ENCODE peak calls at places on chromosomes 11 and 22, in eight cellular contexts. G is cardiac muscle cell; K is caudate nucleus; Y is substantia nigra; M is HCT116; J is CD4-positive, alpha-beta memory T cell; C is tibial artery; E is effector memory CD4-positive, alpha-beta T cell. O is an unnamed sample.

GRCh38 chr11:15101072-15101701 is 13.5 kb upstream of the INSC start:
- DNase-seq in G (peak), K (peak), Y (peak), M (peak), J (no peak), C (no peak), E (peak), O (no peak)

GRCh38 chr11:11436715-11437313 is 83.8 kb upstream of the CSNK2A3 start:
- DNase-seq in G (no peak), K (no peak), Y (no peak), M (no peak), J (no peak), C (no peak), E (no peak), O (no peak)

GRCh38 chr11:112085822-112086421 is 634 bp downstream of the TIMM8B start:
- DNase-seq in G (peak), K (no peak), Y (no peak), M (no peak), J (peak), C (no peak), E (peak), O (peak)

GRCh38 chr22:29973269-29973668 is 90.3 kb downstream of the MTMR3 start:
- DNase-seq in G (no peak), K (no peak), Y (no peak), M (no peak), J (no peak), C (no peak), E (no peak), O (no peak)

GRCh38 chr11:134683860-134684259 is 271.8 kb upstream of the B3GAT1 start:
- DNase-seq in G (no peak), K (no peak), Y (no peak), M (no peak), J (no peak), C (no peak), E (no peak), O (no peak)

GRCh38 chr11:112212710-112213109 is 13.5 kb upstream of the PTS start:
- DNase-seq in G (no peak), K (no peak), Y (no peak), M (no peak), J (no peak), C (no peak), E (no peak), O (no peak)

GRCh38 chr11:46290598-46291309 is 13.3 kb downstream of the CREB3L1 start:
- DNase-seq in G (peak), K (no peak), Y (no peak), M (no peak), J (no peak), C (peak), E (no peak), O (no peak)

GRCh38 chr22:44116755-44117684 is 63.7 kb upstream of the PARVG start:
- DNase-seq in G (no peak), K (no peak), Y (no peak), M (no peak), J (no peak), C (no peak), E (no peak), O (no peak)

GRCh38 chr11:126345759-126346585 is 9.5 kb upstream of the ST3GAL4 start:
- DNase-seq in G (no peak), K (no peak), Y (no peak), M (no peak), J (no peak), C (peak), E (no peak), O (peak)

GRCh38 chr11:58394195-58394594 is 12.5 kb downstream of the OR5B3 start:
- DNase-seq in G (no peak), K (no peak), Y (no peak), M (no peak), J (no peak), C (no peak), E (no peak), O (peak)

GRCh38 chr11:76123243-76123642 is 83.1 kb downstream of the WNT11 start:
- DNase-seq in G (no peak), K (no peak), Y (no peak), M (no peak), J (no peak), C (no peak), E (no peak), O (no peak)

GRCh38 chr11:73265853-73266643 is 6.1 kb upstream of the P2RY6 start:
- DNase-seq in G (no peak), K (no peak), Y (no peak), M (no peak), J (no peak), C (no peak), E (no peak), O (no peak)

GRCh38 chr22:28414017-28414416 is 265.6 kb downstream of the TTC28 start:
- DNase-seq in G (no peak), K (no peak), Y (no peak), M (no peak), J (no peak), C (no peak), E (no peak), O (no peak)

GRCh38 chr11:86034710-86035109 is 34.2 kb downstream of the PICALM start:
- DNase-seq in G (no peak), K (no peak), Y (no peak), M (no peak), J (no peak), C (no peak), E (no peak), O (no peak)

GRCh38 chr11:2530131-2530854 is 85.5 kb downstream of the KCNQ1 start:
- DNase-seq in G (no peak), K (no peak), Y (no peak), M (no peak), J (no peak), C (no peak), E (no peak), O (no peak)

DNA sequence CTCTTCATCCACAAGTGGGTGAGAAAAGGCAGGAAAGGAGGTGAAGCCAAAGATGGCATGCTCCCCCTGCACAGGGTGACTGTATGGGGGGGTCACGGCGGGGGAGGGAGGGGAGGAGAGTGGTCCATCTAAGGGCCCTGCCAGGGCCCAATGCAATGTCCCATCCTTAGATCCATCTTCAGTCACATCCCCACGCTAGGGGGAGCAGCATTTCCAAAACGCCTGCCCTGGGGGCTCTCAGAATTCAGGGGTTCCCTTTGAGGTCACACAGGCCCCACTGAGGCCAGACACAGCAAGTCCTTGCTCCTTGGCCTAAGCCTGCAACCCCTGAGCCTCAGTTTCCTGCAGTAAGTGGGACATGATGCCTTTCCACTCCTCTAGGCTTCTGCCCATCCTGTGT is 52.4 kb downstream of the RTN4R start:
- DNase-seq in G (no peak), K (no peak), Y (no peak), M (no peak), J (no peak), C (no peak), E (no peak), O (no peak)
- H3K27ac ChIP-seq in G (no peak), K (no peak), Y (no peak), M (no peak), J (no peak), C (no peak), E (no peak), O (no peak)

GRCh38 chr11:64852804-64853520 is 8.5 kb upstream of the CDC42BPG start:
- DNase-seq in G (no peak), K (no peak), Y (no peak), M (no peak), J (peak), C (no peak), E (no peak), O (no peak)
- H3K27ac ChIP-seq in G (no peak), K (no peak), Y (no peak), M (peak), J (peak), C (peak), E (peak), O (no peak)

GRCh38 chr11:57312511-57313021 is 12.2 kb downstream of the TNKS1BP1 start:
- DNase-seq in G (no peak), K (no peak), Y (no peak), M (no peak), J (no peak), C (no peak), E (no peak), O (no peak)

GRCh38 chr11:57311109-57311936 is 13.4 kb downstream of the TNKS1BP1 start:
- DNase-seq in G (peak), K (peak), Y (peak), M (peak), J (peak), C (peak), E (no peak), O (peak)

GRCh38 chr11:57314221-57314973 is 10.4 kb downstream of the TNKS1BP1 start:
- DNase-seq in G (no peak), K (no peak), Y (no peak), M (no peak), J (no peak), C (no peak), E (no peak), O (no peak)

GRCh38 chr11:57313788-57314135 is 11.0 kb downstream of the TNKS1BP1 start:
- DNase-seq in G (no peak), K (no peak), Y (no peak), M (no peak), J (no peak), C (no peak), E (no peak), O (no peak)

GRCh38 chr11:57313071-57313787 is 11.5 kb downstream of the TNKS1BP1 start:
- DNase-seq in G (no peak), K (no peak), Y (no peak), M (no peak), J (no peak), C (no peak), E (no peak), O (no peak)
- H3K27ac ChIP-seq in G (peak), K (no peak), Y (no peak), M (no peak), J (no peak), C (peak), E (no peak), O (no peak)

GRCh38 chr11:78351193-78351592 is 66.4 kb downstream of the GAB2 start:
- DNase-seq in G (no peak), K (no peak), Y (no peak), M (no peak), J (no peak), C (no peak), E (no peak), O (no peak)
- H3K27ac ChIP-seq in G (no peak), K (peak), Y (peak), M (no peak), J (no peak), C (peak), E (no peak), O (no peak)

GRCh38 chr22:23622634-23623033 is 9.5 kb downstream of the DRICH1 start:
- DNase-seq in G (peak), K (no peak), Y (no peak), M (no peak), J (no peak), C (no peak), E (no peak), O (no peak)

GRCh38 chr22:23621082-23621780 is 10.9 kb downstream of the DRICH1 start:
- DNase-seq in G (peak), K (no peak), Y (no peak), M (no peak), J (no peak), C (no peak), E (no peak), O (no peak)

GRCh38 chr22:23632178-23632577 is at the start of gene DRICH1:
- DNase-seq in G (no peak), K (no peak), Y (no peak), M (no peak), J (no peak), C (no peak), E (no peak), O (no peak)

GRCh38 chr22:23626286-23626975 is 5.7 kb downstream of the DRICH1 start:
- DNase-seq in G (no peak), K (no peak), Y (no peak), M (no peak), J (no peak), C (no peak), E (no peak), O (no peak)
- H3K27ac ChIP-seq in G (no peak), K (no peak), Y (no peak), M (no peak), J (no peak), C (no peak), E (no peak), O (no peak)

GRCh38 chr11:96169250-96169649 is 173.7 kb downstream of the MAML2 start:
- DNase-seq in G (no peak), K (no peak), Y (no peak), M (no peak), J (no peak), C (no peak), E (no peak), O (no peak)

GRCh38 chr11:96162816-96163499 is 180.0 kb downstream of the MAML2 start:
- DNase-seq in G (no peak), K (no peak), Y (no peak), M (no peak), J (no peak), C (peak), E (no peak), O (no peak)

GRCh38 chr11:96168623-96169022 is 174.4 kb downstream of the MAML2 start:
- DNase-seq in G (no peak), K (no peak), Y (no peak), M (no peak), J (no peak), C (peak), E (no peak), O (peak)

GRCh38 chr11:96167233-96167632 is 175.8 kb downstream of the MAML2 start:
- DNase-seq in G (no peak), K (no peak), Y (no peak), M (no peak), J (no peak), C (no peak), E (no peak), O (no peak)

GRCh38 chr11:96167787-96168186 is 175.2 kb downstream of the MAML2 start:
- DNase-seq in G (no peak), K (no peak), Y (no peak), M (no peak), J (no peak), C (no peak), E (no peak), O (no peak)
- H3K27ac ChIP-seq in G (no peak), K (no peak), Y (no peak), M (no peak), J (no peak), C (peak), E (no peak), O (no peak)

GRCh38 chr22:46536559-46537220 is 730 bp downstream of the CELSR1 start:
- DNase-seq in G (peak), K (no peak), Y (no peak), M (no peak), J (no peak), C (no peak), E (no peak), O (no peak)
- H3K27ac ChIP-seq in G (no peak), K (no peak), Y (no peak), M (peak), J (no peak), C (no peak), E (no peak), O (no peak)

GRCh38 chr11:129282634-129283033 is 90.5 kb upstream of the ARHGAP32 start:
- DNase-seq in G (no peak), K (no peak), Y (no peak), M (no peak), J (no peak), C (no peak), E (no peak), O (no peak)
- H3K27ac ChIP-seq in G (no peak), K (no peak), Y (no peak), M (no peak), J (no peak), C (no peak), E (no peak), O (no peak)

DNA sequence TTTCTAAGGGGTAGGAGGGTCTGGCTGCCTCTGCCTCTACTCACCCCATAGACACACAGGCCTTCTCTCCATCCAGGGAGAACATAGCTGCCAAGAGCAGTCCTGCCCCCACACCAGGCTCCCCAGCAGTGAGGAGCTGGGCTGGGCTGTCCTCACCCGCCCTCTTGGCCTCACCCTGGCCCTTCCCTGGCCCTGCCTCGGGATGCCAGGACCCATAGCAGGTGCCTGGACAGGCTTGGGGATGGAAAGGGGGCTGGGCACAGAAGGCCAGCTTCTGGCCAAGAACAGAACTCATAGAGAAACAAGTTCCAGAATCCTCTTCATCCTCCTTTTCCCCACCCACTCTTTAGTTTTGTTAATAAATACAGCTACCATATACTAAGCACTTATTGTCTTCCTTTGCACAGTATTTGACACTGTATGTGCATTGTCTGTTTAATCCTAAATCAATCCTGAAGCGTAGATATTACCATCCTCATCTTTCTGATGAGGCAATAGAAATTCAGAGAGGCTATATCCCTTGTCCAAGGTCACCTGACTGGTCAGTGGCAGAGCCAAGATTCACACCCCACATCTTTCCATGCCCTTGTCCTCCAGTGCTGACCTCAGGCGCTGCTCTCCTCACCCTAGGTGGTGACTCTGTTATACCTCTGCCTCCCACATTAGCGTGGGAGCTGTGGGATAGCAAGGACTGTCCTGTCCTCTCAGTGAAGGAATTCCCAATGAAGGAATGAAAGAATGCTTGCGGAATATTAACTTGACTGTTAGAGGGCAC is 22.0 kb upstream of the MYOD1 start:
- DNase-seq in G (no peak), K (no peak), Y (no peak), M (no peak), J (no peak), C (no peak), E (no peak), O (no peak)
- H3K27ac ChIP-seq in G (no peak), K (no peak), Y (no peak), M (no peak), J (no peak), C (no peak), E (no peak), O (no peak)

DNA sequence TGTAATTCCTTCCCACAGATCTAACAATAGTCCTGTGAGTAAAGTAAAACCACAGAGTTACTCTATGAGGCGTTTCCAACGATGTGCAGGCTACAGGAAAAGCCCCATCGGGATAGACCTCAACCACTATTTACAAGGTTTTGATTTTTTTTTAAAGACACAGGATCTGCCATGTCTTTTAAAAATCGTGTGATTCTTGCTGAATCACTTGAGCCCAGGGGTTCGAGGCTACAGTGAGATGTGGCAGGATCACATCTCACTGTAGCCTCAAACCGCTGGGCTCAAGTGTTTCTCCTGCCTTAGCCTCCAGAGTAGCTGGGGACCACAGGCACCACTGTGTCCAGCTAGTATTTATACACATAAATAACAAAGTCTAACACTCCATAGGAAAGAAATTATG is 7.8 kb downstream of the TAF1D start:
- DNase-seq in G (no peak), K (no peak), Y (no peak), M (no peak), J (no peak), C (no peak), E (no peak), O (no peak)
- H3K27ac ChIP-seq in G (peak), K (no peak), Y (no peak), M (no peak), J (peak), C (no peak), E (no peak), O (no peak)

O was measured in foreskin keratinocyte.